ENCODE peak calls at places on chromosomes 5 and 9, in eight cellular contexts. K is stomach, S is HCT116, G is IMR-90, D is A549, B is ovary, F is adrenal gland, N is sigmoid colon. C is an unnamed sample.

GRCh38 chr9:83933804-83934203 is 12.6 kb upstream of the KIF27 start:
- DNase-seq in D (no peak), K (no peak), N (peak), S (no peak), G (peak), B (no peak), F (peak), C (peak)

GRCh38 chr5:105903069-105903468 is 1767.7 kb downstream of the EFNA5 start:
- DNase-seq in N (no peak), F (no peak), G (peak), K (no peak), S (no peak), D (no peak), B (no peak), C (no peak)

GRCh38 chr9:130698514-130698913 is 4.9 kb downstream of the EXOSC2 start:
- DNase-seq in S (no peak), G (peak), K (no peak), F (no peak), N (no peak), D (no peak), B (no peak), C (no peak)

GRCh38 chr5:83375049-83375710 is 96.4 kb upstream of the VCAN start:
- DNase-seq in S (no peak), G (peak), K (no peak), D (no peak), F (no peak), B (no peak), N (no peak), C (no peak)

GRCh38 chr5:74919487-74919886 is 53.3 kb upstream of the FAM169A start:
- DNase-seq in B (no peak), G (peak), K (no peak), F (peak), N (no peak), S (peak), D (peak), C (no peak)

GRCh38 chr9:135887585-135888050 is 19.7 kb downstream of the CAMSAP1 start:
- DNase-seq in S (no peak), F (peak), K (peak), B (no peak), D (no peak), G (no peak), N (no peak), C (no peak)

GRCh38 chr9:133421615-133422542 is at the start of gene ADAMTS13:
- DNase-seq in F (no peak), G (peak), N (no peak), K (no peak), D (peak), S (no peak), B (no peak), C (no peak)

GRCh38 chr5:55911784-55912653 is 60.9 kb downstream of the IL31RA start:
- DNase-seq in G (peak), D (no peak), N (no peak), K (no peak), B (no peak), S (no peak), F (no peak), C (no peak)

GRCh38 chr5:176676361-176676824 is 29.1 kb downstream of the TSPAN17 start:
- DNase-seq in N (no peak), F (peak), K (no peak), D (peak), B (no peak), G (peak), S (peak), C (peak)

GRCh38 chr9:121824651-121825480 is 173.4 kb downstream of the DAB2IP start:
- DNase-seq in B (no peak), F (peak), D (no peak), S (no peak), G (peak), N (no peak), K (no peak), C (no peak)

GRCh38 chr9:127954831-127955293 is 17.2 kb upstream of the DPM2 start:
- DNase-seq in F (no peak), D (no peak), B (no peak), S (no peak), K (no peak), G (no peak), N (no peak), C (no peak)

GRCh38 chr9:93492327-93492726 is 38.9 kb upstream of the FAM120AOS start:
- DNase-seq in K (no peak), D (no peak), G (no peak), N (no peak), F (no peak), S (no peak), B (no peak), C (peak)

GRCh38 chr5:125272364-125272763 is 525.9 kb upstream of the ZNF608 start:
- DNase-seq in S (no peak), G (no peak), B (no peak), F (no peak), N (no peak), D (no peak), K (no peak), C (no peak)

GRCh38 chr5:75660678-75661465 is 49.6 kb downstream of the ANKDD1B start:
- DNase-seq in D (no peak), K (no peak), G (no peak), B (no peak), N (no peak), F (peak), S (no peak), C (no peak)

GRCh38 chr9:130499804-130500263 is 55.1 kb downstream of the ASS1 start:
- DNase-seq in D (peak), N (no peak), B (no peak), S (peak), G (no peak), K (peak), F (peak), C (no peak)

GRCh38 chr5:88407341-88407740 is 138.7 kb upstream of the TMEM161B start:
- DNase-seq in B (no peak), F (no peak), K (no peak), D (no peak), S (no peak), N (no peak), G (no peak), C (no peak)

GRCh38 chr9:7376838-7377237 is 422.7 kb downstream of the DMAC1 start:
- DNase-seq in N (no peak), F (no peak), G (no peak), K (no peak), S (no peak), D (no peak), B (no peak), C (no peak)

GRCh38 chr9:4080889-4081548 is 218.8 kb downstream of the GLIS3 start:
- DNase-seq in D (no peak), K (no peak), N (no peak), F (no peak), B (no peak), S (no peak), G (peak), C (no peak)

GRCh38 chr9:3478549-3478953 is 47.2 kb downstream of the RFX3 start:
- DNase-seq in K (no peak), D (no peak), S (no peak), G (no peak), F (no peak), B (no peak), N (no peak), C (no peak)

GRCh38 chr5:107466233-107466769 is 204.4 kb downstream of the EFNA5 start:
- DNase-seq in B (peak), G (peak), K (no peak), S (no peak), N (no peak), F (no peak), D (peak), C (no peak)

GRCh38 chr5:91277840-91278239 is 105.3 kb downstream of the ARRDC3 start:
- DNase-seq in F (no peak), S (peak), G (no peak), D (no peak), N (no peak), B (no peak), K (no peak), C (no peak)

GRCh38 chr5:142684508-142685031 is 1.3 kb downstream of the FGF1 start:
- DNase-seq in K (no peak), F (no peak), D (no peak), S (no peak), G (peak), B (no peak), N (no peak), C (no peak)

GRCh38 chr5:15010936-15011335 is 139.4 kb upstream of the ANKH start:
- DNase-seq in K (no peak), F (no peak), S (no peak), D (no peak), B (no peak), G (no peak), N (no peak), C (no peak)

GRCh38 chr5:141504216-141504615 is 15.3 kb downstream of the PCDHGC5 start:
- DNase-seq in B (no peak), K (no peak), S (no peak), G (no peak), N (no peak), D (no peak), F (no peak), C (no peak)

GRCh38 chr5:128870923-128871322 is 94.4 kb upstream of the SLC27A6 start:
- DNase-seq in G (no peak), F (no peak), D (no peak), N (no peak), B (no peak), S (no peak), K (no peak), C (no peak)

GRCh38 chr9:4674783-4675182 is 4.6 kb upstream of the CDC37L1 start:
- DNase-seq in F (peak), B (no peak), N (no peak), D (no peak), S (no peak), K (no peak), G (peak), C (no peak)

GRCh38 chr5:117590944-117591343 is 1016.3 kb upstream of the SEMA6A start:
- DNase-seq in G (peak), F (no peak), B (no peak), S (peak), D (no peak), K (no peak), N (no peak), C (no peak)

GRCh38 chr5:156411131-156411727 is 84.3 kb downstream of the SGCD start:
- DNase-seq in B (peak), N (no peak), D (peak), K (no peak), G (peak), S (no peak), F (no peak), C (no peak)

GRCh38 chr5:10607023-10607665 is 43.3 kb downstream of the ANKRD33B start:
- DNase-seq in N (no peak), D (no peak), G (peak), B (no peak), F (no peak), S (no peak), K (no peak), C (peak)

GRCh38 chr5:86175224-86175623 is 442.5 kb upstream of the COX7C start:
- DNase-seq in F (no peak), K (no peak), D (no peak), G (no peak), N (no peak), B (no peak), S (no peak), C (no peak)

GRCh38 chr5:58460727-58461286 is 921 bp upstream of the PLK2 start:
- DNase-seq in K (peak), G (peak), S (peak), F (peak), N (peak), D (peak), B (peak), C (peak)

GRCh38 chr5:149434162-149435014 is 55.3 kb upstream of the IL17B start:
- DNase-seq in B (peak), S (no peak), F (peak), D (peak), G (peak), N (peak), K (peak), C (peak)

GRCh38 chr5:157072508-157072907 is 13.6 kb upstream of the HAVCR1 start:
- DNase-seq in D (no peak), K (no peak), G (no peak), B (no peak), S (peak), F (no peak), N (no peak), C (no peak)

GRCh38 chr5:83564069-83564749 is 92.7 kb downstream of the VCAN start:
- DNase-seq in N (no peak), G (peak), F (no peak), K (no peak), B (no peak), S (peak), D (peak), C (no peak)

GRCh38 chr9:27537027-27537435 is 7.4 kb upstream of the MOB3B start:
- DNase-seq in S (no peak), B (no peak), N (no peak), D (no peak), G (no peak), K (no peak), F (no peak), C (peak)

GRCh38 chr5:6899215-6899614 is 186.0 kb downstream of the TENT4A start:
- DNase-seq in K (peak), G (no peak), N (peak), S (no peak), D (no peak), B (no peak), F (peak), C (no peak)

GRCh38 chr5:180294401-180294800 is 2.5 kb upstream of the MAPK9 start:
- DNase-seq in D (no peak), F (no peak), B (no peak), S (no peak), K (no peak), G (no peak), N (peak), C (no peak)

GRCh38 chr5:181243020-181243520 is 636 bp downstream of the RACK1 start:
- DNase-seq in F (no peak), D (no peak), S (no peak), K (no peak), N (peak), G (no peak), B (no peak), C (no peak)

GRCh38 chr5:9712506-9713285 is 82.5 kb upstream of the TAS2R1 start:
- DNase-seq in B (no peak), F (no peak), D (no peak), K (no peak), G (peak), N (no peak), S (no peak), C (no peak)

GRCh38 chr5:137147346-137147745 is 351.8 kb downstream of the SPOCK1 start:
- DNase-seq in N (no peak), F (no peak), S (no peak), B (no peak), G (no peak), K (no peak), D (no peak), C (no peak)
- H3K4me3 ChIP-seq in N (no peak), F (no peak), S (no peak), B (no peak), G (no peak), K (no peak), D (no peak), C (no peak)

DNA sequence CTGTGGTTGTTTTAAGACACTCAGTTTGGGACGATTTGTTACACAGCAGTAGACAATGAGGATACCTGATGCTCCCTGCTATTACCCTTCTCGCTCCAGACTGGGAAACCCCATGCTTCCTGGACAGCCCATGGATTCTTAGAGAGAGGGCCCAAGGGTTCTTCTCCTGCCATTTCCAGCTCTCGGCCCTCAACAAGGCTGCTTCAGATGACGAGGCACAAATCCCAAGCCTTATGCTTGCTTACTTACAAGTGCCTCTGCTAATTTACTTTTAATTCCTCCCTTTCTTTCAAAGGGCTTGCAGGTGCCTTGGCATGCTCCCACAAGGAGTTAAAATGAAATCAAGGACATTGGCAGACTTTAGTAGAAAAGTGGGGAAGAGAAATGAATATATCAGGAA is 79.4 kb downstream of the GADD45G start:
- DNase-seq in D (no peak), F (peak), N (no peak), K (no peak), G (no peak), S (no peak), B (no peak), C (no peak)
- TF ChIP-seq POLR2A in D (no peak), F (no peak), N (no peak), K (no peak), G (no peak), S (no peak), B (no peak), C (no peak)

DNA sequence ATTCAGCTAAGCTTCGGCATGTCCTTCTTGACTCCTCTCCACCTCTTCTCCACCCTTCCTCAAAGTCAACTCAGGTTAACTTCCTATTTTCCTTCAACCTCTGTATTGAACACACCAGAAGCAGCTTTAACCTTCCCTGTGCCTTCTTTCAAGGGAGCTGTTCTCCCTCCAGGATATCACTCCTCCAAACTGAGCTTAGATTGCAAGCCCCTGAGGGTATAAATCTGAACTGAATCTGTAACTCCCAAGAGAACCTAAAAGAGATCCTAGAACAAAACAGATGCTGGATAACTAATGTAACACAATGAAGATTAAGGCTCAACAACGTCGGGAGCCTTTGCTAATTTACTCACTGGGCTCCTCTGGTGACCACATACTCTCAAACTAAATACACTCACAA is 1.1 kb downstream of the SLCO4C1 start:
- DNase-seq in F (no peak), S (no peak), N (no peak), G (no peak), B (no peak), D (no peak), K (no peak), C (no peak)
- H3K4me3 ChIP-seq in F (no peak), S (no peak), N (no peak), G (no peak), B (no peak), D (no peak), K (peak), C (no peak)

GRCh38 chr5:54738118-54738972 is 220.8 kb downstream of the SNX18 start:
- DNase-seq in K (peak), G (peak), B (no peak), S (no peak), N (peak), D (no peak), F (peak), C (peak)
- TF ChIP-seq POLR2A in K (no peak), G (no peak), B (no peak), S (no peak), N (no peak), D (no peak), F (no peak), C (no peak)

GRCh38 chr9:81649475-81649874 is 39.9 kb downstream of the TLE1 start:
- DNase-seq in G (no peak), B (no peak), F (no peak), N (no peak), K (no peak), S (no peak), D (no peak), C (no peak)
- H3K4me3 ChIP-seq in G (no peak), B (no peak), F (no peak), N (no peak), K (no peak), S (no peak), D (no peak), C (no peak)

C was measured in gastrocnemius medialis.